ENCODE peak calls at places on chromosomes 16 and 17, in eight cellular contexts. P is HCT116, F is SHP77, K is RCC 7860, V is stomach, N is HS-5, M is GM04504, Z is DMS 273 treated with DMSO at 0.1 percent for 48 hours. B is an unnamed sample.

GRCh38 chr17:273994-274832 is 78.4 kb downstream of the RPH3AL start:
- DNase-seq in P (no peak), V (peak), M (no peak), Z (no peak), K (no peak), N (no peak), F (no peak), B (no peak)

GRCh38 chr16:86508947-86509758 is 1.2 kb upstream of the FOXF1 start:
- DNase-seq in M (no peak), N (no peak), F (no peak), Z (no peak), K (no peak), P (peak), V (no peak), B (peak)

GRCh38 chr17:14437176-14437575 is 136.3 kb downstream of the HS3ST3B1 start:
- DNase-seq in Z (no peak), K (no peak), M (no peak), N (no peak), P (no peak), F (no peak), V (no peak), B (no peak)

GRCh38 chr17:3870871-3871306 is 22.0 kb downstream of the CAMKK1 start:
- DNase-seq in P (no peak), F (no peak), K (no peak), V (peak), M (no peak), Z (no peak), N (no peak), B (no peak)

GRCh38 chr17:62179525-62180161 is 114.6 kb upstream of the MED13 start:
- DNase-seq in K (peak), F (no peak), N (peak), Z (peak), V (no peak), M (peak), P (peak), B (no peak)

GRCh38 chr17:57723427-57724037 is 21.6 kb downstream of the CCDC182 start:
- DNase-seq in V (no peak), F (no peak), K (peak), M (no peak), P (no peak), N (no peak), Z (no peak), B (no peak)

GRCh38 chr17:40548982-40549680 is 16.1 kb downstream of the CCR7 start:
- DNase-seq in K (peak), N (no peak), M (no peak), V (peak), Z (no peak), P (no peak), F (peak), B (no peak)

GRCh38 chr16:58582971-58583765 is 46.5 kb downstream of the CNOT1 start:
- DNase-seq in P (no peak), M (no peak), V (no peak), K (peak), F (no peak), Z (no peak), N (no peak), B (no peak)

GRCh38 chr17:39178516-39178915 is 12.6 kb upstream of the ARL5C start:
- DNase-seq in N (no peak), F (no peak), Z (no peak), V (no peak), P (peak), K (no peak), M (no peak), B (no peak)

GRCh38 chr16:79286646-79287423 is 313.7 kb downstream of the MAF start:
- DNase-seq in V (peak), Z (no peak), K (no peak), P (no peak), N (no peak), M (no peak), F (peak), B (no peak)

GRCh38 chr16:75064403-75065148 is 52.0 kb downstream of the LDHD start:
- DNase-seq in F (peak), Z (no peak), V (peak), M (no peak), P (no peak), N (no peak), K (no peak), B (no peak)

GRCh38 chr17:31387438-31387837 is 4.0 kb upstream of the RAB11FIP4 start:
- DNase-seq in N (no peak), M (no peak), V (no peak), Z (no peak), K (no peak), F (no peak), P (no peak), B (no peak)

GRCh38 chr17:28549274-28550132 is 2.9 kb downstream of the UNC119 start:
- DNase-seq in K (no peak), V (no peak), P (no peak), F (no peak), Z (no peak), M (no peak), N (no peak), B (no peak)

GRCh38 chr16:50067290-50067853 is 1.6 kb downstream of the HEATR3 start:
- DNase-seq in M (no peak), V (no peak), F (no peak), Z (no peak), K (peak), N (no peak), P (peak), B (peak)

GRCh38 chr16:84115919-84116719 is 623 bp downstream of the MBTPS1 start:
- DNase-seq in F (peak), P (no peak), Z (no peak), M (no peak), N (no peak), K (peak), V (peak), B (no peak)

GRCh38 chr17:63946440-63947363 is 14.6 kb upstream of the CD79B start:
- DNase-seq in K (peak), Z (no peak), M (no peak), V (peak), N (no peak), P (peak), F (peak), B (peak)

GRCh38 chr17:2035549-2036490 is 5.9 kb downstream of the DPH1 start:
- DNase-seq in Z (no peak), F (no peak), P (no peak), V (no peak), M (no peak), K (no peak), N (no peak), B (no peak)

GRCh38 chr16:56265746-56266145 is 74.5 kb downstream of the GNAO1 start:
- DNase-seq in K (no peak), Z (no peak), N (no peak), V (no peak), M (no peak), F (no peak), P (no peak), B (no peak)

GRCh38 chr17:15257316-15257925 is 7.7 kb downstream of the PMP22 start:
- DNase-seq in F (peak), Z (peak), M (peak), V (peak), K (peak), N (no peak), P (peak), B (peak)

GRCh38 chr16:26598061-26598460 is 468.7 kb upstream of the C16orf82 start:
- DNase-seq in K (peak), N (no peak), F (no peak), M (no peak), Z (no peak), P (peak), V (no peak), B (no peak)

GRCh38 chr16:8370374-8371015 is 219.8 kb downstream of the TMEM114 start:
- DNase-seq in Z (no peak), V (no peak), F (no peak), P (no peak), N (no peak), M (no peak), K (peak), B (no peak)

GRCh38 chr17:4592240-4593005 is 8.1 kb downstream of the SMTNL2 start:
- DNase-seq in M (no peak), K (no peak), F (no peak), N (no peak), Z (no peak), V (no peak), P (no peak), B (no peak)

GRCh38 chr17:36524428-36524876 is 10.2 kb downstream of the MYO19 start:
- DNase-seq in K (peak), M (no peak), Z (no peak), V (no peak), P (no peak), N (no peak), F (no peak), B (no peak)

GRCh38 chr16:88200896-88201185 is 181.9 kb upstream of the ZNF469 start:
- DNase-seq in F (no peak), K (no peak), N (no peak), P (no peak), V (no peak), Z (no peak), M (no peak), B (no peak)

GRCh38 chr17:57255776-57256681 is at the start of gene MSI2:
- DNase-seq in V (peak), K (peak), N (peak), F (peak), Z (peak), M (peak), P (peak), B (peak)

GRCh38 chr16:18059089-18059488 is 277.4 kb downstream of the NPIPA8 start:
- DNase-seq in M (no peak), N (no peak), Z (no peak), P (no peak), F (no peak), V (no peak), K (no peak), B (no peak)

GRCh38 chr17:67260051-67260987 is 15.3 kb upstream of the HELZ start:
- DNase-seq in V (no peak), N (no peak), F (no peak), P (no peak), Z (no peak), M (peak), K (no peak), B (no peak)

GRCh38 chr16:75385507-75386152 is 47.7 kb downstream of the CFDP1 start:
- DNase-seq in M (peak), F (peak), V (no peak), K (peak), Z (peak), N (peak), P (peak), B (peak)

GRCh38 chr17:74840989-74841666 is 18.6 kb downstream of the GRIN2C start:
- DNase-seq in K (no peak), F (no peak), Z (peak), N (no peak), M (no peak), P (no peak), V (no peak), B (no peak)

GRCh38 chr17:71921726-71922320 is 199.0 kb upstream of the SOX9 start:
- DNase-seq in N (no peak), V (no peak), F (no peak), K (peak), M (no peak), P (no peak), Z (no peak), B (no peak)

GRCh38 chr16:10225653-10226052 is 43.4 kb upstream of the GRIN2A start:
- DNase-seq in P (no peak), Z (no peak), N (no peak), F (no peak), V (no peak), M (no peak), K (no peak), B (no peak)

GRCh38 chr17:75067856-75068255 is 19.9 kb upstream of the SLC16A5 start:
- DNase-seq in M (no peak), P (no peak), K (no peak), V (no peak), F (no peak), N (no peak), Z (no peak), B (no peak)

GRCh38 chr16:53911506-53911905 is 207.6 kb downstream of the FTO start:
- DNase-seq in M (no peak), K (no peak), F (no peak), V (no peak), Z (no peak), N (no peak), P (no peak), B (no peak)

GRCh38 chr17:43723697-43724359 is 34.8 kb downstream of the SOST start:
- DNase-seq in F (no peak), V (no peak), P (peak), M (peak), N (peak), K (peak), Z (no peak), B (no peak)

GRCh38 chr16:83806036-83806435 is 1.7 kb upstream of the HSBP1 start:
- DNase-seq in Z (no peak), P (no peak), F (no peak), M (no peak), V (no peak), N (no peak), K (no peak), B (no peak)